ENCODE peak calls at places on chromosomes 12 and 14, in seven cellular contexts. M, N, X, F, S, T and Y are unnamed samples.

GRCh38 chr14:88322505-88323085 is 474 bp downstream of the KCNK10 start:
- DNase-seq in M (no peak), N (no peak), X (no peak), F (no peak), S (no peak), T (peak), Y (no peak)

GRCh38 chr14:66233571-66233970 is 252.6 kb upstream of the CCDC196 start:
- DNase-seq in M (no peak), N (no peak), X (no peak), F (no peak), S (no peak), T (no peak), Y (no peak)

GRCh38 chr12:108046135-108046534 is 83.0 kb upstream of the WSCD2 start:
- DNase-seq in M (no peak), N (no peak), X (no peak), F (no peak), S (no peak), T (no peak), Y (no peak)

GRCh38 chr14:31420013-31420318 is 384 bp downstream of the HEATR5A start:
- DNase-seq in M (peak), N (peak), X (peak), F (peak), S (no peak), T (peak), Y (peak)

GRCh38 chr12:94941440-94941862 is 62.0 kb downstream of the NDUFA12 start:
- DNase-seq in M (no peak), N (peak), X (no peak), F (peak), S (no peak), T (no peak), Y (no peak)

GRCh38 chr12:95380997-95381786 is 92.8 kb upstream of the METAP2 start:
- DNase-seq in M (no peak), N (no peak), X (no peak), F (no peak), S (no peak), T (no peak), Y (no peak)

GRCh38 chr12:104257913-104258472 is 42.4 kb downstream of the TXNRD1 start:
- DNase-seq in M (no peak), N (no peak), X (no peak), F (no peak), S (no peak), T (no peak), Y (no peak)

GRCh38 chr14:92997343-92998061 is 74.6 kb downstream of the CHGA start:
- DNase-seq in M (no peak), N (no peak), X (no peak), F (no peak), S (no peak), T (no peak), Y (no peak)

GRCh38 chr14:81221579-81222102 is 882 bp upstream of the GTF2A1 start:
- DNase-seq in M (no peak), N (no peak), X (no peak), F (peak), S (no peak), T (no peak), Y (no peak)

GRCh38 chr14:97180304-97181200 is 383.4 kb downstream of the VRK1 start:
- DNase-seq in M (no peak), N (no peak), X (peak), F (no peak), S (no peak), T (peak), Y (no peak)

GRCh38 chr12:62848418-62848817 is 86.5 kb downstream of the PPM1H start:
- DNase-seq in M (no peak), N (no peak), X (peak), F (no peak), S (no peak), T (no peak), Y (no peak)

GRCh38 chr14:35117112-35117511 is 4.7 kb downstream of the PPP2R3C start:
- DNase-seq in M (no peak), N (no peak), X (no peak), F (no peak), S (no peak), T (no peak), Y (no peak)

GRCh38 chr12:24049771-24050170 is 100.3 kb upstream of the SOX5 start:
- DNase-seq in M (no peak), N (no peak), X (no peak), F (no peak), S (no peak), T (no peak), Y (no peak)

GRCh38 chr12:6943387-6943718 is 263 bp upstream of the RNU7-1 start:
- DNase-seq in M (peak), N (peak), X (peak), F (peak), S (no peak), T (no peak), Y (peak)
- TF ChIP-seq EP300 in M (no peak), N (no peak), X (no peak), F (no peak), S (no peak), T (no peak), Y (no peak)

GRCh38 chr12:130775953-130776856 is 60.1 kb upstream of the RIMBP2 start:
- DNase-seq in M (peak), N (no peak), X (peak), F (peak), S (no peak), T (peak), Y (no peak)
- TF ChIP-seq EP300 in M (no peak), N (no peak), X (no peak), F (no peak), S (no peak), T (no peak), Y (no peak)

DNA sequence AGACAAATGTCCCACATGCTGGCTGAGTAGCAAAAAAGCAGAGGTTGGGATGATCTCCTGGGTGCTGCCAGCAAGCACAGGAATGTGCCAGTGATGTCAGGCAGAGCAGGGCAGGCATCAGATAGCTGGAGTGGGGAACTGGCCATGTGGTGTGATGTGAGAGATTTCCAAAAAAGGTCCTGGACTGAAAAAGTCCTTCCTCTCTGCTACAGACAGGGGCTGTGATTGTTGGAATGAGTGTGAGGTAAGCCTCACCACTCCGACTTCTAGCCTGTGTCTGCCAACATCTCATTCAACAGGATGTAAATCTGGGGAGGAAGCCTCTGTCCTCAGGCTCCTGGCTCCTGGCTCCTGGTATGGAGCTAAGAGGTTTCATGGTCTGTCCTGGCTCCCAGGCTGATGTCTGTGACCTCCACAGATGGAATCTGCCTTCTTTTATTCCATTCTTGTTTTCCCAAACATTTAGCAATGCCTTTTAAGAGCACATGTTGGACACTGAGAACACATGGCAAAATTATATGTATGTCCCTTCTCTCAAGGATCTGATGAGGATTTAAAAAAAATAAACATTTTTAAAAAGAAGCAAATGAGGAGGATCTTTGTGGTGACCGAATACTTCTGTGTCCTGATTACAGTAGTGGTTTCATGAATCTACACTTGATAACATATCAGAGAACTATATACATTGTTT is 50.1 kb upstream of the STK38L start:
- DNase-seq in M (no peak), N (no peak), X (no peak), F (no peak), S (no peak), T (no peak), Y (no peak)
- TF ChIP-seq EP300 in M (no peak), N (no peak), X (no peak), F (no peak), S (no peak), T (no peak), Y (peak)

GRCh38 chr14:91754185-91754584 is 22.3 kb upstream of the CATSPERB start:
- DNase-seq in M (no peak), N (no peak), X (no peak), F (no peak), S (no peak), T (no peak), Y (no peak)
- TF ChIP-seq EP300 in M (no peak), N (no peak), X (no peak), F (no peak), S (no peak), T (no peak), Y (no peak)

GRCh38 chr12:123747309-123747708 is 14.8 kb upstream of the DNAH10 start:
- DNase-seq in M (no peak), N (no peak), X (no peak), F (no peak), S (no peak), T (no peak), Y (no peak)

GRCh38 chr12:123741937-123742572 is 20.0 kb upstream of the DNAH10 start:
- DNase-seq in M (no peak), N (no peak), X (no peak), F (no peak), S (no peak), T (no peak), Y (no peak)

GRCh38 chr12:123744836-123745235 is 17.3 kb upstream of the DNAH10 start:
- DNase-seq in M (no peak), N (no peak), X (no peak), F (no peak), S (no peak), T (no peak), Y (no peak)

GRCh38 chr12:123748171-123748570 is 13.9 kb upstream of the DNAH10 start:
- DNase-seq in M (no peak), N (no peak), X (no peak), F (no peak), S (no peak), T (no peak), Y (no peak)

DNA sequence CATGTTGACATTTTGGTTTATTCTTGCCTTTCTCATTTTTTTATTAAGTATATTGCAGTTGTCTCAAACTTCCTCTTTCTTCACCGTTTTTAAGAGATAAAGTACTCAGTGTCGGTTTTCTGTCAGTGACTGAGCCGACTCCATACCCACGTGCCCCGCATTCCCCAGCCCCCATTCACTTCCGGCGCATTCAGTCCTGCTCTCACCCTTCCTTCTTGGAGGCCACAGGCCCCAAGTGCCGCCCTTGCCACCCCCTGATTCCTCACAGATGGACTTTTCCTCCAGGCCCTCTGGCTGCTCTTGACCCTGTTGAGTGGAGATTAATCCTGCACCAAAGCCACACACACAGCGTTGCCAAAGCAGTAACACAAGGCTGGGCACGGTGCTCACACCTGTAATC is 19.1 kb upstream of the DNAH10 start:
- DNase-seq in M (no peak), N (no peak), X (no peak), F (no peak), S (no peak), T (no peak), Y (no peak)
- TF ChIP-seq EP300 in M (no peak), N (no peak), X (no peak), F (no peak), S (no peak), T (no peak), Y (no peak)

GRCh38 chr14:61342486-61342885 is 21.1 kb downstream of the PRKCH start:
- DNase-seq in M (no peak), N (no peak), X (no peak), F (no peak), S (no peak), T (no peak), Y (no peak)
- TF ChIP-seq EP300 in M (no peak), N (no peak), X (no peak), F (no peak), S (no peak), T (no peak), Y (no peak)

DNA sequence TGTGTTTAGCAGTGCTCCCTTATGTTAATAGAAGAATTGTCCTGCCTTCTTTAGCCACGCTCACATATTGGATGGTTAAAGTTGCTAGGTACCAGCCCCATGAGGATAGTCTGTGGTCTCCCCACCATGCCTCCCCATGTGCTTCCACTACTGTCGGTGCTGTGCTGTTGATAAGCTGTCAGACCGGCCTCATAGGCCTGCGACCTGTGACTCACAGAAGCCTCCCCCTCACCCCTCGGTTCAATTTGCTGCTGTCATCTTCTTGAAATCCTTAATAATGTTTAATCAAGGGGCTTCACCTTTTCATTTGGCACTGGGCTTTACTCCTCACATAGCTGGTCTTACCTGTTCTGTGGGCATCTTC is 227.2 kb downstream of the NPAS3 start:
- DNase-seq in M (no peak), N (no peak), X (no peak), F (no peak), S (no peak), T (no peak), Y (no peak)
- TF ChIP-seq EP300 in M (no peak), N (no peak), X (no peak), F (no peak), S (no peak), T (no peak), Y (no peak)

DNA sequence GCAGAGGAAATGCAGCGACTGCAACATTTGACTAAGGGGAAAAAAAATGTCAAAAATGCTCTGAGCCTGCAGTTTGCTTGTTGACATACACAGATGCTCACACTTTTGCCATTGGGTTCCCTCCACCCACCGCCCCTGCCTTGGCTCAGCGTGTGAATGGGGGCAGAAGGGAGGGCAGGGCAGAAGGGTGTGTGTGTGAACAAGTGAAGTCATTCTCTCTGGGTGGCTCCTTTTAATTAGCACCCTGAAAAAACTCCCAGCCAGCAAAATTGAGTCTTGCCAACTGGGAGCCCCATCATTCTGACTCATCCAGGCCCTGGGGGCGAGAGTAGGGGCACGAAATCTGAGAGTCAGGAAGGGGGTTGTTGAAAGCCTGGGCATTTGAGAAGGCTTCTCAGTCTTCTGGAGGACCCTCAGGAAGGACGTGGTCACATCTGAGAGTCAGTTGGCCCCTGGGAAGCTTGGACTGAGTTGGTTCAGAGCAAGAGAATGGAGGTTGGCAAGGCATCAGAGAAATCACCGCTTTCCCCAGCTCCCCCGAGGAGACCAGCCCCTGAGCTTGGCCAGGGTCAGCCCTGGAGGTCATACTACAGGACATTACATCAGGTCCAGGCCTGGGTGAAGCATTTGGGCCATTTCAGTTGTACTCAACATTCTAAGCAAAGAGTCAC is 22.6 kb upstream of the KRT78 start:
- DNase-seq in M (peak), N (no peak), X (peak), F (peak), S (no peak), T (no peak), Y (peak)
- TF ChIP-seq EP300 in M (no peak), N (no peak), X (peak), F (peak), S (no peak), T (no peak), Y (no peak)

GRCh38 chr12:31444801-31445200 is 118.9 kb upstream of the SINHCAF start:
- DNase-seq in M (no peak), N (no peak), X (no peak), F (no peak), S (no peak), T (no peak), Y (no peak)
- TF ChIP-seq EP300 in M (no peak), N (no peak), X (no peak), F (no peak), S (no peak), T (no peak), Y (no peak)

GRCh38 chr12:28611115-28611435 is 420.8 kb downstream of the CCDC91 start:
- DNase-seq in M (no peak), N (no peak), X (no peak), F (no peak), S (no peak), T (no peak), Y (no peak)

GRCh38 chr12:28606967-28607557 is 416.8 kb downstream of the CCDC91 start:
- DNase-seq in M (no peak), N (no peak), X (no peak), F (no peak), S (no peak), T (no peak), Y (no peak)

GRCh38 chr12:28611501-28611900 is 421.2 kb downstream of the CCDC91 start:
- DNase-seq in M (no peak), N (no peak), X (no peak), F (no peak), S (no peak), T (no peak), Y (no peak)

GRCh38 chr12:28610401-28611114 is 420.3 kb downstream of the CCDC91 start:
- DNase-seq in M (no peak), N (no peak), X (no peak), F (no peak), S (no peak), T (no peak), Y (no peak)
- TF ChIP-seq EP300 in M (no peak), N (no peak), X (no peak), F (no peak), S (no peak), T (no peak), Y (no peak)